ENCODE peak calls at places on chromosomes 12 and 14, in ten cellular contexts. H is esophagus muscularis mucosa; K is SK-N-SH; D is AG09309; I is brain microvascular endothelial cell; V is CD8-positive, alpha-beta T cell; O is GM10248; J is Panc1; N is B cell; L is astrocyte of the spinal cord. X is an unnamed sample.

GRCh38 chr14:91119556-91120311 is 5.9 kb downstream of the DGLUCY start:
- DNase-seq in K (no peak), I (peak; percentile 38), L (peak; percentile 33), H (no peak), D (peak; percentile 28), V (no peak), O (no peak), N (no peak), J (peak; percentile 32), X (peak; percentile 49)

GRCh38 chr12:114218136-114218535 is 187.8 kb downstream of the TBX5 start:
- DNase-seq in D (no peak), K (no peak), L (no peak), H (no peak), J (no peak), I (no peak), V (no peak), N (no peak), O (no peak), X (no peak)

GRCh38 chr12:51216652-51217051 is 1.2 kb downstream of the POU6F1 start:
- DNase-seq in H (no peak), V (no peak), N (no peak), D (no peak), I (no peak), K (no peak), L (no peak), J (no peak), O (no peak), X (no peak)

GRCh38 chr12:117749431-117749830 is 219.4 kb downstream of the KSR2 start:
- DNase-seq in H (no peak), V (no peak), L (no peak), I (no peak), K (no peak), J (no peak), O (no peak), D (no peak), N (no peak), X (peak; percentile 10)

GRCh38 chr14:92316937-92317336 is 6.0 kb upstream of the SLC24A4 start:
- DNase-seq in K (no peak), N (no peak), D (no peak), J (no peak), L (no peak), O (no peak), V (no peak), I (no peak), H (no peak), X (peak; percentile 58)

GRCh38 chr12:11805680-11806079 is 156.2 kb downstream of the ETV6 start:
- DNase-seq in H (no peak), L (no peak), O (no peak), I (no peak), K (no peak), V (no peak), J (no peak), N (no peak), D (no peak), X (no peak)

GRCh38 chr12:109637341-109637740 is 63.7 kb downstream of the MVK start:
- DNase-seq in K (peak; percentile 73), L (no peak), I (no peak), H (no peak), V (no peak), D (no peak), J (no peak), N (no peak), O (no peak), X (no peak)

GRCh38 chr12:122834921-122835692 is at the start of gene HIP1R:
- DNase-seq in L (peak; percentile 48), V (peak; percentile 67), O (peak; percentile 83), J (no peak), H (no peak), K (peak; percentile 94), D (no peak), N (peak; percentile 46), I (no peak), X (peak; percentile 31)

GRCh38 chr12:47814539-47815170 is 5.0 kb downstream of the HDAC7 start:
- DNase-seq in H (no peak), K (no peak), V (no peak), N (no peak), O (no peak), L (no peak), J (no peak), D (no peak), I (no peak), X (no peak)

GRCh38 chr12:29591140-29592020 is 93.9 kb upstream of the OVCH1 start:
- DNase-seq in O (no peak), N (no peak), L (no peak), J (no peak), K (no peak), H (no peak), D (no peak), V (no peak), I (peak; percentile 31), X (no peak)

GRCh38 chr14:95895720-95896119 is 19.1 kb downstream of the TUNAR start:
- DNase-seq in H (no peak), D (no peak), K (peak; percentile 57), L (no peak), J (no peak), N (no peak), V (peak; percentile 6), O (peak; percentile 38), I (no peak), X (peak; percentile 36)

GRCh38 chr14:65704850-65705249 is 292.3 kb downstream of the FUT8 start:
- DNase-seq in N (no peak), K (no peak), J (no peak), L (no peak), H (no peak), O (no peak), V (no peak), D (no peak), I (peak; percentile 6), X (no peak)

GRCh38 chr12:83904175-83904574 is 1008.4 kb downstream of the SLC6A15 start:
- DNase-seq in I (no peak), J (no peak), V (no peak), L (no peak), D (no peak), H (no peak), K (no peak), N (no peak), O (no peak), X (no peak)

GRCh38 chr14:55105991-55106390 is 23.1 kb upstream of the LGALS3 start:
- DNase-seq in J (no peak), O (no peak), L (no peak), V (no peak), I (no peak), H (no peak), N (no peak), D (no peak), K (no peak), X (no peak)

GRCh38 chr12:49534806-49535278 is 4.0 kb upstream of the KCNH3 start:
- DNase-seq in K (peak; percentile 33), H (no peak), N (no peak), O (no peak), V (no peak), D (no peak), J (no peak), I (no peak), L (no peak), X (no peak)

GRCh38 chr14:29757188-29757680 is 170.4 kb downstream of the PRKD1 start:
- DNase-seq in J (no peak), O (no peak), K (no peak), I (no peak), N (no peak), D (no peak), V (no peak), L (no peak), H (no peak), X (no peak)
- TF ChIP-seq CTCF in J (no peak), O (no peak), K (no peak), I (no peak), N (no peak), D (no peak), V (no peak), L (no peak), H (no peak), X (no peak)

GRCh38 chr12:89649139-89649538 is 59.5 kb downstream of the ATP2B1 start:
- DNase-seq in D (no peak), H (no peak), V (no peak), I (no peak), N (no peak), O (no peak), K (no peak), L (no peak), J (no peak), X (no peak)
- TF ChIP-seq CTCF in D (no peak), H (no peak), V (no peak), I (no peak), N (no peak), O (no peak), K (no peak), L (no peak), J (no peak), X (no peak)

GRCh38 chr12:3454780-3455179 is 36.2 kb upstream of the PRMT8 start:
- DNase-seq in K (no peak), N (no peak), H (no peak), V (no peak), O (no peak), D (no peak), L (no peak), J (no peak), I (no peak), X (no peak)

GRCh38 chr12:3453947-3454675 is 36.9 kb upstream of the PRMT8 start:
- DNase-seq in H (no peak), L (peak; percentile 81), V (no peak), I (peak; percentile 43), K (no peak), N (no peak), J (no peak), D (peak; percentile 31), O (no peak), X (peak; percentile 98)

GRCh38 chr12:3458041-3458440 is 33.0 kb upstream of the PRMT8 start:
- DNase-seq in N (no peak), L (peak; percentile 1), H (no peak), D (peak; percentile 14), J (no peak), K (no peak), I (no peak), V (no peak), O (no peak), X (peak; percentile 95)

GRCh38 chr12:3455312-3455711 is 35.7 kb upstream of the PRMT8 start:
- DNase-seq in N (no peak), J (no peak), H (no peak), O (no peak), I (no peak), K (no peak), D (no peak), V (no peak), L (no peak), X (peak; percentile 96)

GRCh38 chr12:3456809-3457208 is 34.2 kb upstream of the PRMT8 start:
- DNase-seq in H (no peak), I (no peak), N (no peak), O (no peak), V (no peak), L (no peak), K (peak; percentile 30), D (no peak), J (no peak), X (no peak)
- TF ChIP-seq CTCF in H (no peak), I (no peak), N (no peak), O (no peak), V (no peak), L (no peak), K (no peak), D (no peak), J (peak; percentile 23), X (no peak)

DNA sequence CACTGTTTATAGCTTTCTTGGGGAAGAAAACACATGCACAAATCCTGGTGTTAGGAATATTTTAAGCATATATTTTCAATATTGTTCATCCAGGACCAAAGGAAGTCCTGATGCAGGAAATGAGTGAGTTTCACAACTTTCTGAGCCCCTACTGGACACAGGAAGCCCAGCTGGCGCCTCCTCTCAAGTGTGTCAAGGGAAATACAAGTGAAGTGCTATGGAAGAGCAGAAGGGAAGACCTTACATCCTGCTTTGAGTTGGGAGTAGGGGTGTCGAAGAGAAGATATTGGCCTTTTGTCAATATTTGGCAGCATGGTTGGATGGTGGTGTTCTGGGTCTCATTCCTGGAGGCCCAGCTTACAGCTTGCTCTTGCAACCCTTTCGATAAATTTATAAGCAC is 66.1 kb upstream of the ZDHHC17 start:
- DNase-seq in I (no peak), H (no peak), K (no peak), O (no peak), D (no peak), N (no peak), J (no peak), L (no peak), V (no peak), X (no peak)
- TF ChIP-seq CTCF in I (peak; percentile 42), H (no peak), K (peak; percentile 9), O (no peak), D (no peak), N (no peak), J (no peak), L (peak; percentile 2), V (no peak), X (no peak)